ENCODE peak calls at places on chromosomes 2 and 18, in nine cellular contexts. J, F, T, C, Z, X, P, D and M are unnamed samples.

GRCh38 chr2:95018861-95019550 is 6.5 kb upstream of the MAL start:
- DNase-seq in J (no peak), F (no peak), T (no peak), C (no peak), Z (no peak), X (no peak), P (no peak), D (no peak), M (no peak)

GRCh38 chr18:44804033-44804432 is 123.3 kb downstream of the SETBP1 start:
- DNase-seq in J (no peak), F (no peak), T (no peak), C (no peak), Z (no peak), X (no peak), P (peak; percentile 33), D (no peak), M (peak; percentile 27)

GRCh38 chr2:145000376-145000775 is 480.5 kb upstream of the ZEB2 start:
- DNase-seq in J (no peak), F (no peak), T (no peak), C (no peak), Z (no peak), X (no peak), P (peak; percentile 43), D (no peak), M (peak; percentile 24)

GRCh38 chr18:26309283-26309682 is 83.0 kb downstream of the TAF4B start:
- DNase-seq in J (no peak), F (no peak), T (no peak), C (no peak), Z (peak; percentile 29), X (peak; percentile 3), P (peak; percentile 77), D (no peak), M (peak; percentile 42)

GRCh38 chr18:10269226-10269625 is 185.2 kb upstream of the APCDD1 start:
- DNase-seq in J (no peak), F (no peak), T (no peak), C (no peak), Z (no peak), X (no peak), P (no peak), D (no peak), M (no peak)

GRCh38 chr2:138094031-138094430 is 129.8 kb downstream of the HNMT start:
- DNase-seq in J (no peak), F (no peak), T (no peak), C (no peak), Z (no peak), X (no peak), P (no peak), D (no peak), M (no peak)

GRCh38 chr2:42770288-42771131 is 6.6 kb upstream of the OXER1 start:
- DNase-seq in J (no peak), F (no peak), T (no peak), C (peak; percentile 24), Z (peak; percentile 30), X (peak; percentile 81), P (peak; percentile 61), D (peak; percentile 52), M (peak; percentile 61)

GRCh38 chr2:120804446-120804845 is 68.8 kb downstream of the GLI2 start:
- DNase-seq in J (no peak), F (no peak), T (no peak), C (no peak), Z (no peak), X (no peak), P (no peak), D (no peak), M (no peak)

GRCh38 chr2:202635441-202636296 is 900 bp downstream of the FAM117B start:
- DNase-seq in J (peak; percentile 81), F (peak; percentile 85), T (no peak), C (peak; percentile 20), Z (peak; percentile 40), X (peak; percentile 86), P (peak; percentile 41), D (peak; percentile 87), M (peak; percentile 64)

GRCh38 chr2:202638710-202639109 is 3.9 kb downstream of the FAM117B start:
- DNase-seq in J (no peak), F (no peak), T (no peak), C (no peak), Z (no peak), X (no peak), P (no peak), D (no peak), M (no peak)

GRCh38 chr2:202642567-202642966 is 7.8 kb downstream of the FAM117B start:
- DNase-seq in J (no peak), F (no peak), T (no peak), C (no peak), Z (no peak), X (no peak), P (no peak), D (no peak), M (no peak)

GRCh38 chr2:202643012-202643858 is 8.5 kb downstream of the FAM117B start:
- DNase-seq in J (no peak), F (no peak), T (no peak), C (no peak), Z (no peak), X (no peak), P (no peak), D (peak; percentile 41), M (peak; percentile 58)

DNA sequence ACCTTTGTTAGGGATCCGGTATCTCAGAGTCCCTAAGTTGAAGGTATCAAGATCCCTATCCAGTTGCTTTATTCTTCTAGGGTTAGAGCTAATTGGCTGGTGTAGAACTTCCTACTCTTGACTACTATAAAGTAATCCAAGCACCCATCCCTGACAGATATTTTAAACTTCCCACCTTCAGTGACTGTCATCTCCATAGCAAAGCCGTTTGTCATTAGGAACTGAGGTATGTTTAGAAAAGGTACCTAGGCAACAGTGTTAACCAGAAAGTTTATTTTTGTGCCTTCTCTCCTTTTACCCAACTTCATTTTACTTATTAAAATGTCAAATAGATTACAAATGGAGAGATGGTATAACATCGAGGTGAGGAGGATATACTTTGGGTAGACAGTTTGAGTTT is 4.5 kb downstream of the FAM117B start:
- DNase-seq in J (no peak), F (no peak), T (no peak), C (no peak), Z (no peak), X (no peak), P (no peak), D (no peak), M (no peak)
- H3K4me3 ChIP-seq in J (no peak overlapping the region), F (no peak overlapping the region), T (no peak overlapping the region), C (no peak overlapping the region), Z (no peak overlapping the region), X (no peak overlapping the region), P (no peak overlapping the region), D (no peak overlapping the region), M (no peak overlapping the region)

GRCh38 chr18:34261865-34262780 is 37.4 kb upstream of the NOL4 start:
- DNase-seq in J (no peak), F (no peak), T (no peak), C (no peak), Z (no peak), X (no peak), P (no peak), D (no peak), M (no peak)
- TF ChIP-seq CTCF in J (no peak), F (no peak), T (no peak), C (no peak), Z (no peak), X (no peak), P (no peak), D (no peak), M (no peak)

GRCh38 chr18:36499938-36500337 is 202.4 kb downstream of the FHOD3 start:
- DNase-seq in J (no peak), F (no peak), T (no peak), C (no peak), Z (peak; percentile 57), X (no peak), P (no peak), D (no peak), M (no peak)

GRCh38 chr18:36501100-36501499 is 203.6 kb downstream of the FHOD3 start:
- DNase-seq in J (peak; percentile 36), F (no peak), T (no peak), C (no peak), Z (no peak), X (no peak), P (no peak), D (no peak), M (no peak)

GRCh38 chr18:36492604-36493329 is 195.3 kb downstream of the FHOD3 start:
- DNase-seq in J (no peak), F (no peak), T (no peak), C (no peak), Z (no peak), X (no peak), P (peak; percentile 22), D (no peak), M (no peak)

GRCh38 chr18:36493349-36494281 is 196.1 kb downstream of the FHOD3 start:
- DNase-seq in J (peak; percentile 35), F (no peak), T (no peak), C (no peak), Z (peak; percentile 30), X (no peak), P (peak; percentile 75), D (no peak), M (no peak)

DNA sequence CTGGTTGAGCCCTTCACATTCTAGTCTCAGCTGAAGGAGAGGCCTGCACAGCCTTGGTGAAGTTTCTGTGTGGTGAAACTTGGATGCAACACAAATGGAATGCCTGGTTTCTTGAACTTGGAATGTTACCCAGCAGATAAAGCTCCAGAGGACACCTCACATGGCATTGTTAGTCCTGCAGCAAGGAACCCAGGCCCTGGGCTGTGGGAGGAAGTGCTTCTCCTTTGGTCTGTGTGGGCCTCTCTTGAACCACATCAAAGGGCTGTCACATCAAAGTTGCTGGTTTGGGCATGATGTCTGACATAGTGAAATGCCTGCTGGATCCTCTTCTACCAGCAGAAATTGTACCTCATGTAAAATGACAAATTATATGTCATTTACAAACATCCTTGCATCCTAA is 198.5 kb downstream of the FHOD3 start:
- DNase-seq in J (no peak), F (no peak), T (no peak), C (no peak), Z (no peak), X (no peak), P (no peak), D (peak; percentile 21), M (no peak)
- H3K4me3 ChIP-seq in J (no peak overlapping the region), F (no peak overlapping the region), T (no peak overlapping the region), C (no peak overlapping the region), Z (no peak overlapping the region), X (no peak overlapping the region), P (no peak overlapping the region), D (no peak overlapping the region), M (no peak overlapping the region)

GRCh38 chr18:37019157-37019571 is 190.2 kb downstream of the KIAA1328 start:
- DNase-seq in J (no peak), F (no peak), T (no peak), C (peak; percentile 5), Z (peak; percentile 7), X (no peak), P (peak; percentile 10), D (no peak), M (peak; percentile 5)
- TF ChIP-seq CTCF in J (no peak), F (peak; percentile 10), T (peak; percentile 46), C (peak; percentile 67), Z (peak; percentile 42), X (no peak), P (peak; percentile 15), D (peak; percentile 19), M (peak; percentile 33)